ENCODE peak calls at places on chromosomes 3 and 15, in six cellular contexts. One of them, this sample, is unnamed.

GRCh38 chr3:173770011-173770410 is 372.5 kb downstream of the NLGN1 start:
- DNase-seq in ascending aorta: no peak
- DNase-seq in heart left ventricle: no peak
- DNase-seq in left ventricle myocardium inferior: no peak
- DNase-seq in GM23338: no peak
- DNase-seq in uterus: no peak
- DNase-seq in this sample: no peak

GRCh38 chr3:181710581-181711255 is 1.0 kb upstream of the SOX2 start:
- DNase-seq in ascending aorta: no peak
- DNase-seq in heart left ventricle: no peak
- DNase-seq in GM23338: peak
- DNase-seq in uterus: no peak
- DNase-seq in left ventricle myocardium inferior: no peak
- DNase-seq in this sample: no peak

GRCh38 chr3:177899275-177900067 is 636.8 kb upstream of the KCNMB2 start:
- DNase-seq in ascending aorta: no peak
- DNase-seq in uterus: no peak
- DNase-seq in GM23338: no peak
- DNase-seq in left ventricle myocardium inferior: no peak
- DNase-seq in heart left ventricle: no peak
- DNase-seq in this sample: no peak

GRCh38 chr3:23175361-23176073 is 27.6 kb upstream of the UBE2E2 start:
- DNase-seq in heart left ventricle: no peak
- DNase-seq in GM23338: no peak
- DNase-seq in ascending aorta: no peak
- DNase-seq in uterus: no peak
- DNase-seq in left ventricle myocardium inferior: no peak
- DNase-seq in this sample: no peak

GRCh38 chr3:59101091-59101738 is 51.4 kb upstream of the CFAP20DC start:
- DNase-seq in GM23338: no peak
- DNase-seq in uterus: no peak
- DNase-seq in heart left ventricle: no peak
- DNase-seq in left ventricle myocardium inferior: no peak
- DNase-seq in ascending aorta: no peak
- DNase-seq in this sample: peak

GRCh38 chr3:5426094-5426883 is 238.8 kb downstream of the EDEM1 start:
- DNase-seq in ascending aorta: no peak
- DNase-seq in GM23338: peak
- DNase-seq in uterus: peak
- DNase-seq in left ventricle myocardium inferior: peak
- DNase-seq in heart left ventricle: peak
- DNase-seq in this sample: peak

GRCh38 chr15:60476713-60477112 is 2.2 kb downstream of the ICE2 start:
- DNase-seq in left ventricle myocardium inferior: no peak
- DNase-seq in uterus: no peak
- DNase-seq in heart left ventricle: no peak
- DNase-seq in ascending aorta: no peak
- DNase-seq in GM23338: no peak
- DNase-seq in this sample: no peak

GRCh38 chr3:124786491-124787241 is 56.4 kb downstream of the UMPS start:
- DNase-seq in uterus: no peak
- DNase-seq in ascending aorta: no peak
- DNase-seq in heart left ventricle: no peak
- DNase-seq in GM23338: no peak
- DNase-seq in left ventricle myocardium inferior: no peak
- DNase-seq in this sample: no peak

GRCh38 chr15:31179683-31180082 is 78.2 kb upstream of the TRPM1 start:
- DNase-seq in heart left ventricle: no peak
- DNase-seq in ascending aorta: no peak
- DNase-seq in uterus: no peak
- DNase-seq in left ventricle myocardium inferior: no peak
- DNase-seq in GM23338: peak
- DNase-seq in this sample: no peak

GRCh38 chr15:40279437-40280141 is 3.3 kb downstream of the ANKRD63 start:
- DNase-seq in heart left ventricle: peak
- DNase-seq in GM23338: peak
- DNase-seq in uterus: peak
- DNase-seq in left ventricle myocardium inferior: peak
- DNase-seq in ascending aorta: no peak
- DNase-seq in this sample: no peak

DNA sequence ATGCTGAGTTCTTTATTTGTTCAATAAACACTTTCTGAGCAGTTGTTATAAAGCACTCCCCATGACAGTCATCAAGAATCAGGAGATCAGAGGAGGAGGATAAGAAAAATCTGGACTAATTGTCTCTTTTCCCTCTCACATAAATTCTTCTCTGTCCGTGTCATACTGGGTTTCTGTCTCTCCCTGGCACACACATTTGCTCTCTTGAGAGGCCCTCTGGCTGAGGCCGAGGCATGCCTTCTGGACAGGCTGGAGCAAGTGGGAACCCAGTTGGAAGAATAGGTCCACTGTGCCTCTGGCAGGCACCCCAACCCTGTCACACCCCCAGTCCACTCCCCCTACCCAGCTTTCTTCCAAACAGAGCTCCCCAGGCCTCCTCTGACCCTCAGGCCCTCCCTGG is 315.8 kb downstream of the UACA start:
- DNase-seq in left ventricle myocardium inferior: no peak
- DNase-seq in ascending aorta: no peak
- DNase-seq in uterus: no peak
- DNase-seq in GM23338: no peak
- DNase-seq in heart left ventricle: no peak
- DNase-seq in this sample: no peak
- H3K27ac ChIP-seq in left ventricle myocardium inferior: no peak
- H3K27ac ChIP-seq in ascending aorta: no peak
- H3K27ac ChIP-seq in uterus: no peak
- H3K27ac ChIP-seq in GM23338: no peak
- H3K27ac ChIP-seq in heart left ventricle: no peak
- H3K27ac ChIP-seq in this sample: no peak

DNA sequence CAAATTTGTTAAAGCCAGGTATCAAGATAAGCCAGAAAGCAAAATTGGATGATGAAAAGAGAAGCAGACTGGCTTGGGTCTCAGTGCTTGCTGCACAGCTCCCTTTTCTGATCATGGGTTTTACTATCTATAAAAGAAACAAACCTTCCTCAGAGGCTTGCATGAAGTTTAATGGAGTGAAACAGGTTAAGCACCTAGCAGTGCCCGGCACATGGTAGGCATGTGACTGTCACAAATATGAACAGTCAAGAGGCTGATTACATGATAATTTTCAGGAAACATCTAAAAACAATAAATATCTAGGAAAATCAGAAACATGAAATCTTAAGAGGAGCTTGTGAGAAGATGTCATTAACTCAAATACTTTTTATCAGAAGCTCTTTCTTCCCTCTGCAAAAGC is 519.2 kb downstream of the EPHB1 start:
- DNase-seq in GM23338: no peak
- DNase-seq in heart left ventricle: no peak
- DNase-seq in left ventricle myocardium inferior: no peak
- DNase-seq in ascending aorta: no peak
- DNase-seq in uterus: no peak
- DNase-seq in this sample: no peak
- H3K27ac ChIP-seq in GM23338: no peak
- H3K27ac ChIP-seq in heart left ventricle: no peak
- H3K27ac ChIP-seq in left ventricle myocardium inferior: no peak
- H3K27ac ChIP-seq in ascending aorta: no peak
- H3K27ac ChIP-seq in uterus: no peak
- H3K27ac ChIP-seq in this sample: no peak

DNA sequence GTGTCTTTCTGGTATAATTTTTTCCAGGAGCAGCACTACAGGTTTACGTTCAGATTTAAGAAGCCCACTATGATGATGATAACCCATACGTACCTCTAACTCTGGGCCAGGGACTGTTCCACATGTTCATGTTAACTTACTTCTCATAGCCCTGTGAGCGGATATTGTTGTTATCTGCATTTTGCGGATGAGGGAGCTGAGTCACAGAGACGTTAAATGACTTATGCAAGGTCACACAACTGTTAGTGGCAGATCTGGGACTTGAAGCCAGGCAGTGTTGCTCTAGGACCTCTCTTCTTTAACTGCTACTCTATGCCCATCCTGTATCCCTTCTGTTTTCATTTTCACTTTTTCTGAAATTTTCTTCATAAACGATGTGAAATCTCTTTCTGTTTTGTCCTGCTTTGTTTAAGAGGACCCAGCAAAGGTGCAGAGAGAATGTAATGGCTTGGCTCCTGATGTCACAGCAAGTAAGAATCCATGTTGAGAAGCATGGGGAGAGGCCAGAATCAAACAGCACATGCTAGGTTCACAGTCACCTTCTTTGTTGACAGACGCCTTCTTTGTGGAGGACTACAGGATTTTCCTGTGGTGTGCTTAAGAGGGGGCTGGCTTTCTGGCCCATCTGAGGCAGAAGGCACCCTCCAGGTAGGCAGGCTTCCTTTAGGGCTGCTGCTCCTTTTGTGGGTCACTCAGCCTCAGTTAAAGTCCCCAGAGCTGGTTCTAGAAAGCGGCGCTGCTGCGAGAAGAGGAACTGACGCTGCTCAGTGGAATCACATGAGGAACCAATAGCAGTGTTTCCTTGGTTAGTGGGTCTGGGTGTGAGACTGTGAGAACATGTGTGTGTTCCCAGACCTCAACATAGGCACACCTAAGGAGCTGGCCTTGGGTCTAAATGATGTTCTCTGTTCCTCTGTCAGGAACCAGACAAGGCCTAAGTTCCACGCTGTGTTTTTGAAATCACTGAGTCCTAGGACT is 121.6 kb downstream of the TMEM108 start:
- DNase-seq in GM23338: no peak
- DNase-seq in ascending aorta: no peak
- DNase-seq in uterus: no peak
- DNase-seq in heart left ventricle: no peak
- DNase-seq in left ventricle myocardium inferior: no peak
- DNase-seq in this sample: no peak
- H3K27ac ChIP-seq in GM23338: no peak
- H3K27ac ChIP-seq in ascending aorta: no peak
- H3K27ac ChIP-seq in uterus: no peak
- H3K27ac ChIP-seq in heart left ventricle: no peak
- H3K27ac ChIP-seq in left ventricle myocardium inferior: no peak
- H3K27ac ChIP-seq in this sample: no peak

GRCh38 chr3:100159564-100160153 is 45.4 kb upstream of the FILIP1L start:
- DNase-seq in left ventricle myocardium inferior: no peak
- DNase-seq in heart left ventricle: no peak
- DNase-seq in GM23338: no peak
- DNase-seq in ascending aorta: no peak
- DNase-seq in uterus: no peak
- DNase-seq in this sample: no peak

GRCh38 chr3:100155590-100155989 is 41.3 kb upstream of the FILIP1L start:
- DNase-seq in heart left ventricle: no peak
- DNase-seq in left ventricle myocardium inferior: no peak
- DNase-seq in GM23338: no peak
- DNase-seq in uterus: no peak
- DNase-seq in ascending aorta: no peak
- DNase-seq in this sample: no peak

GRCh38 chr3:100158877-100159563 is 44.7 kb upstream of the FILIP1L start:
- DNase-seq in ascending aorta: no peak
- DNase-seq in left ventricle myocardium inferior: no peak
- DNase-seq in GM23338: no peak
- DNase-seq in uterus: no peak
- DNase-seq in heart left ventricle: no peak
- DNase-seq in this sample: no peak

GRCh38 chr3:100155105-100155504 is 40.8 kb upstream of the FILIP1L start:
- DNase-seq in left ventricle myocardium inferior: no peak
- DNase-seq in GM23338: no peak
- DNase-seq in ascending aorta: no peak
- DNase-seq in uterus: no peak
- DNase-seq in heart left ventricle: no peak
- DNase-seq in this sample: no peak

DNA sequence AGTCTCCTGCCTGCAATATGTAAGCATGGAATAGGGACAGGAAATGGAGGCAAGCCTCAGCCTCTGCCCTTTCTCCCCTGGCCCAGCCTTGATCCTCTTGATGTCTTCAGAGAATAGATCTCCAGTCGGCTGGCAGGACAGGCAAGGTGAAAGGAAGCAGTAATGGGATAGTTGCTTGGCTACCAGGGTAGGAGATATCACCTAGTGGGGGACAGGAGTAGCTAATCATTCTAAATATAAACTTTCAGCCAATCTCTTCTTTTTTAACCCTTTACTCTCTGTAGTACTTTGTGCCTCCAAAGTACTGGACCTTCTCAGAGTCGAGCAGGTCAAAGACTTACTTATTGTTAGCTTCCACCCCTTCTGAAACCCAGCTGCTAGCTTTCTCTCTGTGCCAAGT is 43.3 kb upstream of the FILIP1L start:
- DNase-seq in left ventricle myocardium inferior: no peak
- DNase-seq in uterus: no peak
- DNase-seq in ascending aorta: no peak
- DNase-seq in GM23338: peak
- DNase-seq in heart left ventricle: no peak
- DNase-seq in this sample: no peak
- H3K27ac ChIP-seq in left ventricle myocardium inferior: peak
- H3K27ac ChIP-seq in uterus: no peak
- H3K27ac ChIP-seq in ascending aorta: peak
- H3K27ac ChIP-seq in GM23338: no peak
- H3K27ac ChIP-seq in heart left ventricle: peak
- H3K27ac ChIP-seq in this sample: no peak

GRCh38 chr3:34260266-34260990 is 462.0 kb downstream of the PDCD6IP start:
- DNase-seq in GM23338: peak
- DNase-seq in left ventricle myocardium inferior: peak
- DNase-seq in ascending aorta: no peak
- DNase-seq in heart left ventricle: no peak
- DNase-seq in uterus: peak
- DNase-seq in this sample: no peak
- H3K27ac ChIP-seq in GM23338: no peak
- H3K27ac ChIP-seq in left ventricle myocardium inferior: no peak
- H3K27ac ChIP-seq in ascending aorta: peak
- H3K27ac ChIP-seq in heart left ventricle: no peak
- H3K27ac ChIP-seq in uterus: peak
- H3K27ac ChIP-seq in this sample: no peak

GRCh38 chr3:38283810-38284775 is 2.0 kb downstream of the SLC22A14 start:
- DNase-seq in left ventricle myocardium inferior: no peak
- DNase-seq in GM23338: no peak
- DNase-seq in ascending aorta: no peak
- DNase-seq in heart left ventricle: no peak
- DNase-seq in uterus: no peak
- DNase-seq in this sample: no peak
- H3K27ac ChIP-seq in left ventricle myocardium inferior: no peak
- H3K27ac ChIP-seq in GM23338: no peak
- H3K27ac ChIP-seq in ascending aorta: no peak
- H3K27ac ChIP-seq in heart left ventricle: no peak
- H3K27ac ChIP-seq in uterus: no peak
- H3K27ac ChIP-seq in this sample: no peak